ENCODE peak calls at places on chromosome 17, in eight cellular contexts. C, V, Q, A, W, M, H and T are unnamed samples.

GRCh38 chr17:21240375-21241055 is 12.7 kb downstream of the NATD1 start:
- DNase-seq in C (no peak), V (no peak), Q (no peak), A (no peak), W (no peak), M (no peak), H (no peak), T (no peak)

GRCh38 chr17:31598921-31599571 is 207.6 kb downstream of the RAB11FIP4 start:
- DNase-seq in C (no peak), V (no peak), Q (no peak), A (no peak), W (no peak), M (peak; percentile 40), H (no peak), T (no peak)

GRCh38 chr17:50276588-50277356 is 2.5 kb downstream of the TMEM92 start:
- DNase-seq in C (no peak), V (no peak), Q (no peak), A (peak; percentile 4), W (no peak), M (peak; percentile 50), H (no peak), T (no peak)

GRCh38 chr17:77778636-77779524 is 179.6 kb upstream of the TNRC6C start:
- DNase-seq in C (peak; percentile 59), V (no peak), Q (no peak), A (peak; percentile 89), W (no peak), M (no peak), H (peak; percentile 27), T (no peak)

GRCh38 chr17:77458202-77459017 is 317.6 kb downstream of the SEC14L1 start:
- DNase-seq in C (no peak), V (no peak), Q (no peak), A (no peak), W (no peak), M (no peak), H (no peak), T (no peak)

GRCh38 chr17:4719684-4720221 is 9.3 kb downstream of the ARRB2 start:
- DNase-seq in C (no peak), V (no peak), Q (peak; percentile 62), A (peak; percentile 83), W (no peak), M (no peak), H (no peak), T (no peak)

GRCh38 chr17:35046245-35046644 is 17.3 kb downstream of the RFFL start:
- DNase-seq in C (no peak), V (no peak), Q (no peak), A (no peak), W (no peak), M (no peak), H (no peak), T (no peak)

GRCh38 chr17:58268774-58269556 is 11.8 kb downstream of the MPO start:
- DNase-seq in C (no peak), V (no peak), Q (no peak), A (no peak), W (no peak), M (no peak), H (no peak), T (no peak)

GRCh38 chr17:65627892-65628622 is 66.6 kb upstream of the AXIN2 start:
- DNase-seq in C (peak; percentile 63), V (no peak), Q (peak; percentile 56), A (no peak), W (no peak), M (peak; percentile 91), H (no peak), T (no peak)

GRCh38 chr17:50102164-50102991 is 7.2 kb downstream of the PDK2 start:
- DNase-seq in C (no peak), V (no peak), Q (no peak), A (peak; percentile 92), W (no peak), M (peak; percentile 92), H (no peak), T (no peak)

DNA sequence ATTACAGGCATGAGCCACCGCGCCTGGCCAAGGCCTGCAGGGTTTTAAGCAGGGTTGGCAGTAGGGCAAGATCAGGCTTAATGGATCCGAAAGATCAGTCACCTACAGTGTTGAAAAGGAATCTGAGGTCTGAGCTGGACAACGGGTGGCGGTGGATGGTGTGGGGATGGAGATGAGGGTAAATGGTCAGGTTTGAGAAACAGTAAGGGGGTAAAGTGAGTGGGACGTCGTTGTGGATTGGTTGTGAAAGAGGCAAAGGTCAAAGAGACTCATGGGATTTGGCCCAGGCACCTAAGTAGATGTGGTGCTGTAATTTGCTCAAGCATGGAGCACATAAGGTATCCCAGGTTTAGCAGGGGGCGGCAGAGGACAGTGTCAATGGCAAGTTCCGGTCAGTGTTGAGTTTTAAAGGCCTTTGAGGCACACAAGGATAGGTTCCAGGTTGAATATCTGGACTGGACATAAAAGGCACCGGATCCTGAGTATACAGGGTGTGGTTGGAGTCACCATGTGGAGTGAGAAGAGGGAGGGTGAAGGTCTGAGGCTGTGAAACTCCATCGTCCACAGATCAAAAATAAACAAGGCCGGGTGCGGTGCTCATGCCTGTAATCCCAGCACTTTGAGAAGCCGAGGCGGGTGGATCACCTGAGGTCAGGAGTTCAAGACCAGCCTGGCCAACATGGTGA is 1.1 kb upstream of the SLC16A5 start:
- DNase-seq in C (no peak), V (no peak), Q (no peak), A (no peak), W (no peak), M (peak; percentile 87), H (no peak), T (no peak)
- H3K4me3 ChIP-seq in C (peak overlapping the region; percentile 69), V (no peak overlapping the region), Q (no peak overlapping the region), A (no peak overlapping the region), W (peak overlapping the region; percentile 71), M (no peak overlapping the region), H (no peak overlapping the region), T (no peak overlapping the region)

GRCh38 chr17:41665566-41666335 is 22.9 kb upstream of the EIF1 start:
- DNase-seq in C (peak; percentile 93), V (peak; percentile 67), Q (peak; percentile 82), A (peak; percentile 89), W (peak; percentile 30), M (peak; percentile 68), H (peak; percentile 79), T (peak; percentile 97)

GRCh38 chr17:41664587-41665565 is 23.8 kb upstream of the EIF1 start:
- DNase-seq in C (no peak), V (no peak), Q (no peak), A (peak; percentile 8), W (no peak), M (no peak), H (no peak), T (no peak)

GRCh38 chr17:41666708-41667279 is 21.9 kb upstream of the EIF1 start:
- DNase-seq in C (peak; percentile 89), V (peak; percentile 66), Q (peak; percentile 77), A (peak; percentile 84), W (peak; percentile 29), M (peak; percentile 75), H (peak; percentile 79), T (peak; percentile 80)

GRCh38 chr17:41666336-41666680 is 22.4 kb upstream of the EIF1 start:
- DNase-seq in C (no peak), V (peak; percentile 75), Q (peak; percentile 52), A (peak; percentile 28), W (no peak), M (no peak), H (no peak), T (no peak)

DNA sequence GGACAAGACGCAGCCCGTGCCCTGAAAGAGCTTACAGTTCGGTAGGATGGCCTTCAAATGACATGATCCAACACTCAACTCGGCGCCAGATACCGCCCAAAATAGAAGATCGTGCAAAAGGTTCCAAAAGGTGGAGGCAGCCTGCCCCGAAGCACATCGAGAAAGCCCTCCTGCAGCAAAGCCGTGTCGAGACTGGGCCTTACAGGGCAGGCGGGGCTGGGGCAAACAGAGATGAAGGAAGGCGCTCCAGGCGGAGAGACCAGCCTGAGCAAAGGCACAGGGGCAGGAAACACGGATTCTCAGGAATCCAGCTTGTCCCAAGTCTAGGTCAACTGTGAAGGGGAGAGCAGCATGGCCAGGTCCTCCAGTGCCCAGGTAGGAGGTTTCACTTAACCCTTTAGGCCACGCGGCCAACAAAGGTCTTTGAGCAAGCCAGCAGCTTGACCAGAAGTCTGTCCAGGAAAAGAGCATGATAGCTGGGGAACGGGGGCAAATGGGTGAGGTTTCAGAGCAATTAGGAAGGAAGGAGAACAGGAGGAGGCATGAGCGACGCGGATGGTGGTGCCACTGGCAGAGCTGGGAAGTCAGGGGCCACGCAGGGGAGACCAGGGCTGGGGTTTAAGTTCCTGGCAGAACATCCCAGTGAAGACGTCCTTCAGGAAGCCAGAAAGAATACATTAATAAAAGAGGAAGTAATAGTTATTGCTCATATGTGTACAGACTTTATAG is 21.2 kb upstream of the EIF1 start:
- DNase-seq in C (no peak), V (no peak), Q (no peak), A (peak; percentile 23), W (no peak), M (no peak), H (no peak), T (no peak)
- TF ChIP-seq CTCF in C (peak; percentile 1), V (no peak), Q (no peak), A (no peak), W (no peak), M (no peak), H (no peak), T (no peak)

GRCh38 chr17:42798011-42798382 is 507 bp downstream of the COA3 start:
- DNase-seq in C (no peak), V (no peak), Q (no peak), A (no peak), W (no peak), M (no peak), H (no peak), T (no peak)

GRCh38 chr17:42795465-42795864 is 3.0 kb downstream of the COA3 start:
- DNase-seq in C (no peak), V (no peak), Q (no peak), A (no peak), W (no peak), M (no peak), H (no peak), T (no peak)

GRCh38 chr17:42797067-42798007 is 1.2 kb downstream of the COA3 start:
- DNase-seq in C (no peak), V (no peak), Q (no peak), A (no peak), W (no peak), M (peak; percentile 74), H (no peak), T (no peak)

GRCh38 chr17:42796066-42796758 is 2.3 kb downstream of the COA3 start:
- DNase-seq in C (no peak), V (no peak), Q (no peak), A (no peak), W (no peak), M (no peak), H (no peak), T (no peak)

GRCh38 chr17:42798383-42799380 is at the start of the genes CNTD1 and COA3:
- DNase-seq in C (peak; percentile 79), V (peak; percentile 31), Q (peak; percentile 82), A (peak; percentile 91), W (no peak), M (peak; percentile 88), H (peak; percentile 66), T (peak; percentile 96)
- TF ChIP-seq POLR2A in C (no peak), V (peak; percentile 85), Q (no peak), A (no peak), W (no peak), M (peak; percentile 92), H (no peak), T (no peak)

DNA sequence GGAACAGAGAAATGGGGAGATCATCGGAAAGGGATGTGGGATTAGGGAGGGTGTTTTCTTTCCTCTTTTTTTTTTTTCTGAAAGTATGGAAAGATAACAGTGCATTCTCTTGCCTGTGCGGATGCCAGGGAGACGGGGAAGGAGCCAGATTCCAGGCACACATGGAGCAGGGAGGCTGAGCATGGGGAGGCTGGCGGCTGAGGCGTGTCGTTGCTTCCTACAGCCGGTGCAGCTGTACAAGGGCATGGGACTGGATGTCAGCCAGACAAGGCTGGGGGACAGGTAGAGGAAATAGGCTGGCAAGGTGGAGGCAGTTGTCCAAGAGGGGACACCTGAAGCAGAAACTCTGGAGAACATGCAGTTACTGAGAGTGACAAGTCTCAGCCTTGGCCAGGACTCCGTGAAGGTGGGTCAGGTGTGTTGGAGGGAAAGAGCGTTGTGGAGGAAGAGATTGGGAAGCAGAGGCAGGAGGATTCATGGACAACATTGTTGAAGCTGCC is 16.6 kb upstream of the ADORA2B start:
- DNase-seq in C (no peak), V (no peak), Q (no peak), A (no peak), W (no peak), M (no peak), H (no peak), T (peak; percentile 67)
- H3K4me3 ChIP-seq in C (no peak overlapping the region), V (no peak overlapping the region), Q (no peak overlapping the region), A (no peak overlapping the region), W (no peak overlapping the region), M (no peak overlapping the region), H (no peak overlapping the region), T (no peak overlapping the region)